ENCODE peak calls at places on chromosomes 11 and 22, in seven cellular contexts. One of them, this sample, is unnamed.

GRCh38 chr11:58742981-58743880 is 11.5 kb upstream of the GLYAT start:
- DNase-seq in PC-9: no peak
- DNase-seq in endothelial cell: no peak
- DNase-seq in A549: peak; percentile 8
- DNase-seq in neural crest cell: no peak
- DNase-seq in tibial nerve: no peak
- DNase-seq in heart left ventricle: no peak
- DNase-seq in this sample: no peak

GRCh38 chr22:28146401-28147304 is 227.6 kb upstream of the PITPNB start:
- DNase-seq in PC-9: no peak
- DNase-seq in endothelial cell: no peak
- DNase-seq in A549: no peak
- DNase-seq in neural crest cell: no peak
- DNase-seq in tibial nerve: no peak
- DNase-seq in heart left ventricle: no peak
- DNase-seq in this sample: no peak

GRCh38 chr11:96314326-96315050 is 28.5 kb downstream of the MAML2 start:
- DNase-seq in PC-9: peak; percentile 100
- DNase-seq in endothelial cell: no peak
- DNase-seq in A549: peak; percentile 69
- DNase-seq in neural crest cell: no peak
- DNase-seq in tibial nerve: no peak
- DNase-seq in heart left ventricle: no peak
- DNase-seq in this sample: no peak

GRCh38 chr11:65316979-65317786 is 2.5 kb downstream of the CDC42EP2 start:
- DNase-seq in PC-9: peak; percentile 88
- DNase-seq in endothelial cell: peak; percentile 69
- DNase-seq in A549: peak; percentile 67
- DNase-seq in neural crest cell: no peak
- DNase-seq in tibial nerve: peak; percentile 56
- DNase-seq in heart left ventricle: peak; percentile 82
- DNase-seq in this sample: no peak

GRCh38 chr11:115623021-115623451 is 118.8 kb upstream of the CADM1 start:
- DNase-seq in PC-9: no peak
- DNase-seq in endothelial cell: no peak
- DNase-seq in A549: peak; percentile 23
- DNase-seq in neural crest cell: no peak
- DNase-seq in tibial nerve: no peak
- DNase-seq in heart left ventricle: peak; percentile 84
- DNase-seq in this sample: no peak

GRCh38 chr11:44509291-44509690 is 56.2 kb upstream of the CD82 start:
- DNase-seq in PC-9: no peak
- DNase-seq in endothelial cell: no peak
- DNase-seq in A549: no peak
- DNase-seq in neural crest cell: no peak
- DNase-seq in tibial nerve: no peak
- DNase-seq in heart left ventricle: no peak
- DNase-seq in this sample: no peak

GRCh38 chr11:100876826-100877545 is 189.9 kb downstream of the ARHGAP42 start:
- DNase-seq in PC-9: peak; percentile 73
- DNase-seq in endothelial cell: no peak
- DNase-seq in A549: peak; percentile 27
- DNase-seq in neural crest cell: no peak
- DNase-seq in tibial nerve: no peak
- DNase-seq in heart left ventricle: no peak
- DNase-seq in this sample: no peak

GRCh38 chr11:6497069-6497839 is at the start of gene DNHD1:
- DNase-seq in PC-9: no peak
- DNase-seq in endothelial cell: peak; percentile 21
- DNase-seq in A549: no peak
- DNase-seq in neural crest cell: no peak
- DNase-seq in tibial nerve: no peak
- DNase-seq in heart left ventricle: no peak
- DNase-seq in this sample: no peak

GRCh38 chr22:36964110-36964509 is 50.7 kb downstream of the CSF2RB start:
- DNase-seq in PC-9: no peak
- DNase-seq in endothelial cell: no peak
- DNase-seq in A549: no peak
- DNase-seq in neural crest cell: no peak
- DNase-seq in tibial nerve: no peak
- DNase-seq in heart left ventricle: no peak
- DNase-seq in this sample: no peak

GRCh38 chr11:111797145-111797581 is 31.0 kb upstream of the PPP2R1B start:
- DNase-seq in PC-9: peak; percentile 59
- DNase-seq in endothelial cell: no peak
- DNase-seq in A549: peak; percentile 10
- DNase-seq in neural crest cell: no peak
- DNase-seq in tibial nerve: no peak
- DNase-seq in heart left ventricle: no peak
- DNase-seq in this sample: no peak

GRCh38 chr11:47177229-47177845 is 658 bp upstream of the ARFGAP2 start:
- DNase-seq in PC-9: peak; percentile 77
- DNase-seq in endothelial cell: peak; percentile 54
- DNase-seq in A549: peak; percentile 81
- DNase-seq in neural crest cell: no peak
- DNase-seq in tibial nerve: peak; percentile 48
- DNase-seq in heart left ventricle: peak; percentile 71
- DNase-seq in this sample: no peak

GRCh38 chr11:44534215-44534711 is 31.2 kb upstream of the CD82 start:
- DNase-seq in PC-9: no peak
- DNase-seq in endothelial cell: no peak
- DNase-seq in A549: no peak
- DNase-seq in neural crest cell: no peak
- DNase-seq in tibial nerve: no peak
- DNase-seq in heart left ventricle: no peak
- DNase-seq in this sample: no peak

GRCh38 chr11:134024420-134025085 is 44.3 kb upstream of the JAM3 start:
- DNase-seq in PC-9: no peak
- DNase-seq in endothelial cell: no peak
- DNase-seq in A549: no peak
- DNase-seq in neural crest cell: no peak
- DNase-seq in tibial nerve: no peak
- DNase-seq in heart left ventricle: peak; percentile 44
- DNase-seq in this sample: no peak

GRCh38 chr22:20184501-20185145 is 33.8 kb upstream of the CCDC188 start:
- DNase-seq in PC-9: no peak
- DNase-seq in endothelial cell: no peak
- DNase-seq in A549: no peak
- DNase-seq in neural crest cell: no peak
- DNase-seq in tibial nerve: no peak
- DNase-seq in heart left ventricle: no peak
- DNase-seq in this sample: no peak

GRCh38 chr22:20185750-20186149 is 34.9 kb upstream of the CCDC188 start:
- DNase-seq in PC-9: no peak
- DNase-seq in endothelial cell: no peak
- DNase-seq in A549: no peak
- DNase-seq in neural crest cell: no peak
- DNase-seq in tibial nerve: no peak
- DNase-seq in heart left ventricle: no peak
- DNase-seq in this sample: no peak

GRCh38 chr22:20186871-20187546 is 36.2 kb upstream of the CCDC188 start:
- DNase-seq in PC-9: no peak
- DNase-seq in endothelial cell: no peak
- DNase-seq in A549: no peak
- DNase-seq in neural crest cell: no peak
- DNase-seq in tibial nerve: no peak
- DNase-seq in heart left ventricle: no peak
- DNase-seq in this sample: no peak

GRCh38 chr22:20187777-20188566 is 37.1 kb upstream of the CCDC188 start:
- DNase-seq in PC-9: no peak
- DNase-seq in endothelial cell: no peak
- DNase-seq in A549: no peak
- DNase-seq in neural crest cell: no peak
- DNase-seq in tibial nerve: no peak
- DNase-seq in heart left ventricle: no peak
- DNase-seq in this sample: no peak

DNA sequence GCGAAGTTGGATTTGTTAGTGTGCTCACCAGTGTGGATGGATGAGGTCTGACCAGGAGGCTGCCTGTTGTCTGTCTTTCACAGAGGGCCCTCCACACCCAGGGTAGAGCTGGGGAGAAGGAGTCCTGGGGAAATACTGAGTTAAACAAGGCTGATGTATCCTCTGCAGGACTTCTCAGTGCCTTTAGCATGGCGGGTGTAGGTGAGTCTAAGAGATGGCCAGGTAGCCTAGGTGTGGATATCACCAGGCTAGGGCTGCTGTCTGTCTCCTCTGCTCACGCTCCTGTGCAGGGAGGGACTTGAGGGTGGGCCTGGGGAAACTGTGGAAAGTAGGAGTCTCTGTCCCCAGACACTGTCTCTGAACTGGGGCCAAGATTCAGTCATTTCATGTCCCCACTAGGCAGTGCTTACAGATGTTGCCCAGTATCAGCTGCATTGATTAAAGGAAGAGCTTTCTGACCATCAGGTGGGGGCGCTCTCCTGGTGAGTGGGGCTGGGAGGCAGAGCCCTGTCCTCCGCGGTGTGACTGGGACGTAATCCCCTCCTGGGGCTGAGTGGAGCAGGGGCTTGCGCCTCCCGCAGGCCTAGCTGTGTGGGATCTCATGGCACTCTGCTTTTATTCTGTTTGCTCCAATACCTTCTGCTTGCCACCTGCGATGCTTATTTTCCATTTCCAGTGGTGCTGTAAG is 35.5 kb upstream of the CCDC188 start:
- DNase-seq in PC-9: no peak
- DNase-seq in endothelial cell: peak; percentile 56
- DNase-seq in A549: peak; percentile 25
- DNase-seq in neural crest cell: no peak
- DNase-seq in tibial nerve: no peak
- DNase-seq in heart left ventricle: no peak
- DNase-seq in this sample: no peak
- TF ChIP-seq CTCF in PC-9: no peak
- TF ChIP-seq CTCF in endothelial cell: no peak
- TF ChIP-seq CTCF in A549: no peak
- TF ChIP-seq CTCF in neural crest cell: no peak
- TF ChIP-seq CTCF in tibial nerve: no peak
- TF ChIP-seq CTCF in heart left ventricle: no peak
- TF ChIP-seq CTCF in this sample: peak; percentile 15

GRCh38 chr11:45804806-45805304 is at the start of gene SLC35C1:
- DNase-seq in PC-9: peak; percentile 88
- DNase-seq in endothelial cell: peak; percentile 95
- DNase-seq in A549: peak; percentile 94
- DNase-seq in neural crest cell: peak; percentile 95
- DNase-seq in tibial nerve: peak; percentile 94
- DNase-seq in heart left ventricle: peak; percentile 98
- DNase-seq in this sample: peak; percentile 92
- TF ChIP-seq CTCF in PC-9: peak; percentile 32
- TF ChIP-seq CTCF in endothelial cell: peak; percentile 58
- TF ChIP-seq CTCF in A549: no peak
- TF ChIP-seq CTCF in neural crest cell: no peak
- TF ChIP-seq CTCF in tibial nerve: peak; percentile 20
- TF ChIP-seq CTCF in heart left ventricle: peak; percentile 21
- TF ChIP-seq CTCF in this sample: no peak

GRCh38 chr11:120467627-120468026 is 43.9 kb upstream of the GRIK4 start:
- DNase-seq in PC-9: no peak
- DNase-seq in endothelial cell: no peak
- DNase-seq in A549: peak; percentile 9
- DNase-seq in neural crest cell: no peak
- DNase-seq in tibial nerve: no peak
- DNase-seq in heart left ventricle: no peak
- DNase-seq in this sample: no peak
- TF ChIP-seq CTCF in PC-9: no peak
- TF ChIP-seq CTCF in endothelial cell: no peak
- TF ChIP-seq CTCF in A549: no peak
- TF ChIP-seq CTCF in neural crest cell: no peak
- TF ChIP-seq CTCF in tibial nerve: no peak
- TF ChIP-seq CTCF in heart left ventricle: no peak
- TF ChIP-seq CTCF in this sample: no peak

DNA sequence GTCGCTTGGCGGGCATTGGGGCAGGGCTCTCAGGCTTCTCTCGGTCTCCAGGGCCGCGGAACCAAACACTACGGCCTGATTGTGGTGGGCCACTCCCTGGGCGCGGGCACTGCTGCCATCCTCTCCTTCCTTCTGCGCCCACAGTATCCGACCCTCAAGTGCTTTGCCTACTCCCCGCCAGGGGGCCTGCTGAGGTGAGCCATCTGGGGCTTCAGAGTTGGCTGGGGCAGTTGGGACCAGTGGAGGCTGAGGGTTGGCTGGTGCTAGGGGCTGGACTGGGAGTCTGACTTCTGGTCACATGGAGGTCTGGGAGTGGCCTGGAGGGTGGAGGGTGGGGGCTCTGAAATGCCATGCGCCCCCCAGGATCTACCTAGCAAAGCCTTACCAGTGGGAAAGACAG is 15.3 kb upstream of the MYRF start:
- DNase-seq in PC-9: no peak
- DNase-seq in endothelial cell: no peak
- DNase-seq in A549: no peak
- DNase-seq in neural crest cell: no peak
- DNase-seq in tibial nerve: no peak
- DNase-seq in heart left ventricle: no peak
- DNase-seq in this sample: no peak
- TF ChIP-seq CTCF in PC-9: no peak
- TF ChIP-seq CTCF in endothelial cell: no peak
- TF ChIP-seq CTCF in A549: no peak
- TF ChIP-seq CTCF in neural crest cell: no peak
- TF ChIP-seq CTCF in tibial nerve: no peak
- TF ChIP-seq CTCF in heart left ventricle: no peak
- TF ChIP-seq CTCF in this sample: peak; percentile 13

GRCh38 chr11:11948242-11948947 is 60.0 kb downstream of the DKK3 start:
- DNase-seq in PC-9: no peak
- DNase-seq in endothelial cell: no peak
- DNase-seq in A549: peak; percentile 18
- DNase-seq in neural crest cell: no peak
- DNase-seq in tibial nerve: no peak
- DNase-seq in heart left ventricle: no peak
- DNase-seq in this sample: no peak

GRCh38 chr11:11947825-11948224 is 60.6 kb downstream of the DKK3 start:
- DNase-seq in PC-9: no peak
- DNase-seq in endothelial cell: no peak
- DNase-seq in A549: no peak
- DNase-seq in neural crest cell: no peak
- DNase-seq in tibial nerve: no peak
- DNase-seq in heart left ventricle: no peak
- DNase-seq in this sample: no peak

GRCh38 chr11:11944444-11944843 is 64.0 kb downstream of the DKK3 start:
- DNase-seq in PC-9: no peak
- DNase-seq in endothelial cell: no peak
- DNase-seq in A549: no peak
- DNase-seq in neural crest cell: no peak
- DNase-seq in tibial nerve: no peak
- DNase-seq in heart left ventricle: no peak
- DNase-seq in this sample: no peak

GRCh38 chr11:11946180-11946579 is 62.2 kb downstream of the DKK3 start:
- DNase-seq in PC-9: no peak
- DNase-seq in endothelial cell: no peak
- DNase-seq in A549: no peak
- DNase-seq in neural crest cell: no peak
- DNase-seq in tibial nerve: no peak
- DNase-seq in heart left ventricle: no peak
- DNase-seq in this sample: no peak

DNA sequence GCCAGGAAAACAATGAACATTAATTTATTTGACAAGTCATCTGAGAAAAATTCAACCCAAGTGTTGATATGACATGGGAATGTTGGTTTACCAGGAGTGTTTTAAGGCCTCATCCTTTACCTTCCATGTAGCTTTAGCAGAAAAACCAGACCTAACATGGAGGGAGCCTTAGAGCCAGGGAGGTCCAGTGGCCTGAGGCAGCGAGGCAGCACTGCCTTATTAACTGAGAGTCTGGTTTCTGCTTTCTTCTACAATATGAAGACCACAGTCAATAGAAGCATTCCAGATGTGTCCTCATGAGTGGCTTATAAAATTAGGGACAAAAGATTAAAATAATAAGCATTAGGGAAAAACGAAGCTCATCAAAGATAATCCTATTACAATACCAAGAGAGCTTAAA is 61.5 kb downstream of the DKK3 start:
- DNase-seq in PC-9: no peak
- DNase-seq in endothelial cell: no peak
- DNase-seq in A549: no peak
- DNase-seq in neural crest cell: no peak
- DNase-seq in tibial nerve: no peak
- DNase-seq in heart left ventricle: no peak
- DNase-seq in this sample: no peak
- TF ChIP-seq CTCF in PC-9: no peak
- TF ChIP-seq CTCF in endothelial cell: no peak
- TF ChIP-seq CTCF in A549: no peak
- TF ChIP-seq CTCF in neural crest cell: no peak
- TF ChIP-seq CTCF in tibial nerve: no peak
- TF ChIP-seq CTCF in heart left ventricle: no peak
- TF ChIP-seq CTCF in this sample: no peak